ENCODE peak calls at places on chromosomes 16 and 17, in four cellular contexts. P, U, D and I are unnamed samples.

GRCh38 chr17:45234641-45235040 is 13.0 kb downstream of the FMNL1 start:
- DNase-seq in P (no peak), U (peak), D (no peak), I (no peak)

GRCh38 chr16:67185003-67185865 is 1.5 kb upstream of the MATCAP1 start:
- DNase-seq in P (no peak), D (peak), U (peak), I (peak)

GRCh38 chr16:29804455-29805231 is 1.7 kb upstream of the MAZ start:
- DNase-seq in U (no peak), D (no peak), P (no peak), I (no peak)

GRCh38 chr16:11232852-11233726 is 22.9 kb downstream of the SOCS1 start:
- DNase-seq in U (no peak), D (no peak), P (no peak), I (no peak)

GRCh38 chr17:35847006-35847405 is 21.7 kb downstream of the HEATR9 start:
- DNase-seq in D (no peak), P (no peak), U (no peak), I (no peak)

GRCh38 chr17:45833826-45834439 is 10.7 kb upstream of the SPPL2C start:
- DNase-seq in P (no peak), U (no peak), D (no peak), I (no peak)

GRCh38 chr17:76268015-76268749 is 3.0 kb downstream of the UBALD2 start:
- DNase-seq in U (no peak), D (no peak), P (no peak), I (peak)

GRCh38 chr16:88552166-88552565 is 18.0 kb upstream of the ZC3H18 start:
- DNase-seq in P (no peak), U (no peak), D (no peak), I (no peak)

GRCh38 chr17:38706625-38707298 is 1.7 kb downstream of the MLLT6 start:
- DNase-seq in D (peak), P (no peak), U (peak), I (no peak)

GRCh38 chr17:28507567-28508195 is 1.5 kb downstream of the FOXN1 start:
- DNase-seq in P (no peak), D (no peak), U (no peak), I (no peak)

GRCh38 chr16:15897834-15898254 is 9.4 kb upstream of the CEP20 start:
- DNase-seq in P (no peak), U (no peak), D (no peak), I (peak)